ENCODE peak calls at places on chromosomes 4 and X, in six cellular contexts. Y is NCI-H226; E is RWPE1; J is HCEC 1CT; H is stimulated activated CD8-positive, alpha-beta memory T cell treated with anti-CD3 and anti-CD28 coated beads, Interleukin-4, amount 100 ng/mL, for 24 hours; Q is NCI-H69. T is an unnamed sample.

GRCh38 chr4:26384380-26385057 is 63.7 kb downstream of the RBPJ start:
- DNase-seq in Q (peak; percentile 17), J (no peak), H (no peak), E (no peak), Y (no peak), T (no peak)

GRCh38 chr4:185716008-185716976 is 95.7 kb downstream of the SORBS2 start:
- DNase-seq in Y (no peak), J (no peak), Q (peak; percentile 74), E (no peak), H (no peak), T (no peak)

GRCh38 chr4:138789796-138790195 is 225.8 kb upstream of the NOCT start:
- DNase-seq in Q (peak; percentile 13), Y (no peak), H (no peak), E (no peak), J (no peak), T (no peak)

GRCh38 chrX:152898442-152898841 is 575 bp downstream of the ZNF185 start:
- DNase-seq in H (no peak), Y (no peak), J (no peak), Q (no peak), E (no peak), T (no peak)

GRCh38 chr4:152991361-152991760 is 55.2 kb downstream of the FHDC1 start:
- DNase-seq in H (no peak), Q (peak; percentile 12), E (no peak), Y (no peak), J (no peak), T (no peak)

GRCh38 chrX:65451663-65452062 is 82.9 kb downstream of the LAS1L start:
- DNase-seq in Y (peak; percentile 6), Q (peak; percentile 1), H (no peak), J (peak; percentile 4), E (peak; percentile 0), T (no peak)

GRCh38 chrX:13340182-13340791 is 20.4 kb upstream of the ATXN3L start:
- DNase-seq in Y (no peak), Q (peak; percentile 84), J (no peak), E (no peak), H (no peak), T (no peak)

GRCh38 chr4:48766393-48766792 is 13.7 kb downstream of the FRYL start:
- DNase-seq in H (no peak), E (no peak), Y (no peak), J (no peak), Q (no peak), T (no peak)

GRCh38 chr4:184811484-184812180 is 14.1 kb downstream of the ACSL1 start:
- DNase-seq in Q (no peak), Y (no peak), E (no peak), H (no peak), J (no peak), T (no peak)

GRCh38 chrX:77668391-77669237 is 117.4 kb downstream of the ATRX start:
- DNase-seq in E (peak; percentile 2), Y (no peak), H (no peak), J (peak; percentile 56), Q (no peak), T (no peak)

GRCh38 chr4:122978109-122978508 is 55.7 kb upstream of the NUDT6 start:
- DNase-seq in J (no peak), E (no peak), Y (no peak), H (no peak), Q (no peak), T (no peak)

GRCh38 chr4:95528388-95528787 is 20.4 kb downstream of the UNC5C start:
- DNase-seq in H (no peak), Y (no peak), Q (no peak), J (no peak), E (no peak), T (no peak)

GRCh38 chr4:170691168-170691567 is 601.4 kb upstream of the AADAT start:
- DNase-seq in Q (no peak), E (no peak), Y (no peak), J (no peak), H (no peak), T (no peak)

GRCh38 chrX:56798866-56799864 is 70.1 kb downstream of the NBDY start:
- DNase-seq in Y (no peak), H (no peak), E (no peak), J (no peak), Q (no peak), T (no peak)

GRCh38 chr4:184748251-184748652 is 14.4 kb upstream of the CENPU start:
- DNase-seq in H (no peak), J (no peak), Y (no peak), E (peak; percentile 38), Q (no peak), T (no peak)

GRCh38 chr4:78002260-78002659 is 54.9 kb upstream of the FRAS1 start:
- DNase-seq in H (no peak), Q (no peak), Y (peak; percentile 40), E (no peak), J (no peak), T (no peak)

GRCh38 chr4:38804654-38805295 is at the start of gene TLR1:
- DNase-seq in Y (peak; percentile 11), J (peak; percentile 44), H (no peak), Q (peak; percentile 12), E (peak; percentile 15), T (no peak)

GRCh38 chr4:40316782-40317635 is 18.1 kb upstream of the CHRNA9 start:
- DNase-seq in H (peak; percentile 34), Q (no peak), J (peak; percentile 87), Y (peak; percentile 68), E (peak; percentile 73), T (no peak)

GRCh38 chr4:112633477-112634235 is 3.1 kb downstream of the ZGRF1 start:
- DNase-seq in Y (peak; percentile 1), E (peak; percentile 23), Q (peak; percentile 9), H (no peak), J (peak; percentile 28), T (no peak)

GRCh38 chr4:142741995-142742394 is 104.1 kb downstream of the INPP4B start:
- DNase-seq in E (no peak), Y (no peak), H (no peak), Q (no peak), J (no peak), T (no peak)

GRCh38 chr4:154230091-154230490 is 261.5 kb downstream of the DCHS2 start:
- DNase-seq in Q (no peak), H (no peak), Y (no peak), J (no peak), E (no peak), T (no peak)

GRCh38 chr4:123748806-123749205 is 352.2 kb downstream of the SPRY1 start:
- DNase-seq in J (no peak), Q (no peak), Y (no peak), H (no peak), E (no peak), T (no peak)

GRCh38 chr4:4446434-4446833 is 59.5 kb downstream of the NSG1 start:
- DNase-seq in H (no peak), Y (peak; percentile 14), J (no peak), E (no peak), Q (no peak), T (no peak)

GRCh38 chr4:33467291-33467690 is 2747.1 kb downstream of the PCDH7 start:
- DNase-seq in E (no peak), Q (no peak), Y (no peak), J (no peak), H (no peak), T (no peak)

GRCh38 chrX:153597351-153597750 is 1.6 kb downstream of the CCNQ start:
- DNase-seq in Y (no peak), Q (no peak), H (no peak), E (no peak), J (no peak), T (no peak)

GRCh38 chrX:141879616-141880015 is 24.1 kb upstream of the MAGEC1 start:
- DNase-seq in J (no peak), Y (no peak), H (no peak), E (no peak), Q (no peak), T (no peak)

GRCh38 chrX:13123857-13124345 is 79.5 kb upstream of the FAM9C start:
- DNase-seq in Q (no peak), J (peak; percentile 76), E (no peak), Y (no peak), H (no peak), T (no peak)